ENCODE peak calls at places on chromosomes 12 and 14, in four cellular contexts. M is IMR-90, L is H9, I is neuronal stem cell. Z is an unnamed sample.

GRCh38 chr14:106586098-106586704 is 1059.8 kb downstream of the TMEM121 start:
- DNase-seq in M (no peak), L (no peak), I (no peak), Z (no peak)

GRCh38 chr12:3726455-3726854 is 26.5 kb downstream of the CRACR2A start:
- DNase-seq in M (no peak), L (no peak), I (no peak), Z (no peak)

GRCh38 chr14:75234173-75234855 is 44.3 kb upstream of the FOS start:
- DNase-seq in M (peak; percentile 90), L (no peak), I (no peak), Z (peak; percentile 92)

GRCh38 chr14:100640481-100641273 is 53.5 kb upstream of the BEGAIN start:
- DNase-seq in M (peak; percentile 28), L (no peak), I (no peak), Z (peak; percentile 40)

GRCh38 chr14:75928587-75929230 is 53.1 kb downstream of the TGFB3 start:
- DNase-seq in M (peak; percentile 8), L (no peak), I (no peak), Z (no peak)

GRCh38 chr12:121214171-121214777 is 4.3 kb downstream of the P2RX4 start:
- DNase-seq in M (peak; percentile 42), L (no peak), I (no peak), Z (peak; percentile 95)

GRCh38 chr12:106297075-106297474 is 5.5 kb upstream of the TCP11L2 start:
- DNase-seq in M (no peak), L (no peak), I (no peak), Z (no peak)

GRCh38 chr14:76904740-76905569 is 78.7 kb downstream of the LRRC74A start:
- DNase-seq in M (peak; percentile 99), L (no peak), I (no peak), Z (peak; percentile 98)

GRCh38 chr12:6044082-6044481 is 80.4 kb downstream of the VWF start:
- DNase-seq in M (no peak), L (no peak), I (no peak), Z (no peak)

GRCh38 chr12:43621262-43621661 is 69.3 kb upstream of the ADAMTS20 start:
- DNase-seq in M (no peak), L (no peak), I (no peak), Z (no peak)

GRCh38 chr12:40158592-40159111 is 52.8 kb upstream of the SLC2A13 start:
- DNase-seq in M (no peak), L (no peak), I (no peak), Z (no peak)

GRCh38 chr12:114046236-114046998 is 80.3 kb upstream of the RBM19 start:
- DNase-seq in M (no peak), L (no peak), I (no peak), Z (no peak)

GRCh38 chr12:1795785-1796514 is 24.4 kb upstream of the LRTM2 start:
- DNase-seq in M (peak; percentile 81), L (peak; percentile 90), I (peak; percentile 73), Z (peak; percentile 80)

GRCh38 chr12:5554711-5555110 is 122.8 kb downstream of the NTF3 start:
- DNase-seq in M (peak; percentile 58), L (no peak), I (no peak), Z (peak; percentile 2)

GRCh38 chr12:21695896-21696295 is 38.3 kb upstream of the LDHB start:
- DNase-seq in M (no peak), L (no peak), I (no peak), Z (no peak)

GRCh38 chr12:117192057-117192456 is 1.8 kb upstream of the FBXO21 start:
- DNase-seq in M (no peak), L (peak; percentile 64), I (no peak), Z (no peak)

GRCh38 chr14:61472801-61473376 is 151.5 kb downstream of the PRKCH start:
- DNase-seq in M (peak; percentile 24), L (no peak), I (no peak), Z (peak; percentile 50)

GRCh38 chr14:94697773-94698556 is 71.9 kb downstream of the GSC start:
- DNase-seq in M (peak; percentile 5), L (no peak), I (no peak), Z (no peak)

GRCh38 chr12:79782197-79782890 is 91.6 kb upstream of the PAWR start:
- DNase-seq in M (peak; percentile 72), L (no peak), I (no peak), Z (peak; percentile 82)

GRCh38 chr12:121009744-121010143 is 6.5 kb downstream of the C12orf43 start:
- DNase-seq in M (peak; percentile 42), L (peak; percentile 74), I (peak; percentile 20), Z (peak; percentile 51)

GRCh38 chr12:34295366-34296142 is 273.3 kb downstream of the ALG10 start:
- DNase-seq in M (no peak), L (no peak), I (no peak), Z (no peak)

GRCh38 chr12:105459760-105460325 is 129.4 kb downstream of the C12orf75 start:
- DNase-seq in M (no peak), L (no peak), I (no peak), Z (no peak)

GRCh38 chr12:30440826-30441602 is 254.7 kb downstream of the IPO8 start:
- DNase-seq in M (peak; percentile 27), L (peak; percentile 58), I (peak; percentile 12), Z (peak; percentile 64)

GRCh38 chr12:98551787-98552186 is 36.4 kb downstream of the TMPO start:
- DNase-seq in M (no peak), L (no peak), I (no peak), Z (no peak)

GRCh38 chr14:100449225-100449987 is 126.3 kb downstream of the SLC25A47 start:
- DNase-seq in M (no peak), L (peak; percentile 31), I (no peak), Z (no peak)

GRCh38 chr12:123748661-123749060 is 13.4 kb upstream of the DNAH10 start:
- DNase-seq in M (peak; percentile 49), L (no peak), I (no peak), Z (no peak)

GRCh38 chr12:1912580-1913376 is 5.7 kb downstream of the CACNA2D4 start:
- DNase-seq in M (no peak), L (peak; percentile 36), I (no peak), Z (peak; percentile 30)

GRCh38 chr12:48744251-48745008 is 27.9 kb upstream of the CCNT1 start:
- DNase-seq in M (no peak), L (no peak), I (no peak), Z (no peak)

GRCh38 chr14:104929268-104930230 is 4.9 kb downstream of the PLD4 start:
- DNase-seq in M (no peak), L (no peak), I (no peak), Z (no peak)

DNA sequence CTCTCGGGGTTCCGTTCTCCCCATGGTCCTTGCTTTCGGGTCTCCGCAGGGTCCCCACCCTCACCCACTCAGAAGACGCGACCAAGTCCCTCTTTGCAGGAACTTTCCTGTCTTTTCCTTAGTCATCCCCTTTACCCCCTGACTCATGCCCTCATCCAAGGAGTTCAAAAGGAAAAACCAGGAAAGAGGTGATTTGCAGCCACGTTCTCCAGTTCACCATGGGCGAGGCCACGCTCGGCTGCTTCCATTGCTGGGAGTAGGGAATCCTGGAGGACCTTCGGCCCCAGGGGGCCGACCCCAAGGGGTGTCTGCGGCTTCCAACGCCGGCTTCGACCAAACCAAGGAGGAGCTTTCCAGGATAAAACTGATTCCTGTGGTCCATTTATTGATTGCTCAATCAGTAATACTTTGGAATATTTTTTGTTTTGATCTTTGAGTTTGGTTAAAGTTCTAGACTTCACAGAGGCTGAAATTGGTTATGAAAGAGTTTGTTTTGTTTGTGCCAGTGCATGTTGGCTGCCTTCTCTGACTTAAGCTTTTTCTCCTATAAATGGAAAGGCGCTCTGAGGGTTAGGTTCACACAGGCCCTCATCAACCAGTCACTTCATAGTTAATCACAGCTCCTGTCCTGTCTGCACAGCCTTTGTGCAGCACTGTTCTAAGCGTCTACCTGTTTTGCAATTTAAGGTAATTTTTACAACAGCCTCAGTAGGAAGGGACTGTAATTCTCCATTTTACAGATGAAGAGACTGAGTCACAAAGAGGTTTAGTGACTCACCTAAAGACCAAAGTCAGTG is 827 bp downstream of the ALDH2 start:
- DNase-seq in M (peak; percentile 40), L (no peak), I (no peak), Z (peak; percentile 71)
- H3K14ac ChIP-seq in M (peak overlapping the region; percentile 41), L (peak overlapping the region; percentile 68), I (peak overlapping the region; percentile 41), Z (no peak overlapping the region)

GRCh38 chr12:56261503-56262230 is 3.5 kb upstream of the ANKRD52 start:
- DNase-seq in M (peak; percentile 71), L (no peak), I (no peak), Z (peak; percentile 74)

GRCh38 chr12:56271031-56271430 is 4.3 kb downstream of the COQ10A start:
- DNase-seq in M (peak; percentile 31), L (no peak), I (no peak), Z (peak; percentile 58)

GRCh38 chr12:56260921-56261320 is 2.7 kb upstream of the ANKRD52 start:
- DNase-seq in M (no peak), L (no peak), I (no peak), Z (no peak)

GRCh38 chr12:56267443-56268071 is 815 bp downstream of the COQ10A start:
- DNase-seq in M (no peak), L (peak; percentile 58), I (peak; percentile 12), Z (no peak)

GRCh38 chr12:56266634-56267442 is at the start of gene COQ10A:
- DNase-seq in M (peak; percentile 82), L (peak; percentile 96), I (peak; percentile 87), Z (peak; percentile 93)
- H3K14ac ChIP-seq in M (peak within 1 kb of the TSS; percentile 82), L (peak within 1 kb of the TSS; percentile 91), I (no peak within 1 kb of the TSS), Z (no peak within 1 kb of the TSS)

GRCh38 chr12:83250866-83251265 is 564.2 kb downstream of the TMTC2 start:
- DNase-seq in M (no peak), L (no peak), I (no peak), Z (no peak)

DNA sequence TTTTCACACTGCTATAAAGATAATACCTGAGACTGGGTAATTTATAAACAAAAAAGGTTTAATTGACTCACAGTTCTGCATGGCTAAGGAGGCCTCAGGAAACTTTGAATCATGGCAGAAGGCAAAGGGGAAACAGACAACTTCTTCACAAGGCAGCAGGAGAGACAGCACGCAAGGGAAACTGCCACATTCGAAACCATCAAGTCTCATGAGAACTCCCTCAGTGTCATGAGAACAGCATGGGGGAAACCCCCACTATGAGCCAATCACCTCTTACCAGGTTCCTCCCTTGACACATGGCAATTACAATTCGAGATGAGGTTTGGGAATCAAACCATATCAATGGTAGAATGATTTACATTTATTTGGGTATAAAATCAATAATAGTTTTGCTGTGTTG is 558.5 kb downstream of the TMTC2 start:
- DNase-seq in M (no peak), L (no peak), I (no peak), Z (no peak)
- H3K14ac ChIP-seq in M (no peak overlapping the region), L (no peak overlapping the region), I (no peak overlapping the region), Z (no peak overlapping the region)

GRCh38 chr12:100200450-100201181 is at the start of gene ACTR6:
- DNase-seq in M (peak; percentile 95), L (peak; percentile 97), I (peak; percentile 93), Z (peak; percentile 97)
- H3K14ac ChIP-seq in M (peak within 1 kb of the TSS; percentile 88), L (peak within 1 kb of the TSS; percentile 41), I (peak within 1 kb of the TSS; percentile 10), Z (no peak within 1 kb of the TSS)

GRCh38 chr12:103965590-103966407 is at the start of gene TDG:
- DNase-seq in M (peak; percentile 99), L (peak; percentile 100), I (peak; percentile 95), Z (peak; percentile 99)
- H3K14ac ChIP-seq in M (peak within 1 kb of the TSS; percentile 100), L (peak within 1 kb of the TSS; percentile 90), I (no peak within 1 kb of the TSS), Z (peak within 1 kb of the TSS; percentile 74)

GRCh38 chr12:129467749-129468148 is 436.1 kb downstream of the TMEM132D start:
- DNase-seq in M (no peak), L (no peak), I (no peak), Z (no peak)
- H3K14ac ChIP-seq in M (no peak overlapping the region), L (no peak overlapping the region), I (no peak overlapping the region), Z (no peak overlapping the region)

Z was measured in mesenchymal stem cell.